ENCODE peak calls at places on chromosome 4, in seven cellular contexts. P is fibroblast of lung, M is MM.1S, N is kidney epithelial cell, J is gastrocnemius medialis, U is GM23338, S is stomach. X is an unnamed sample.

GRCh38 chr4:75251547-75251946 is 262.7 kb downstream of the RCHY1 start:
- DNase-seq in N (no peak), U (no peak), M (peak), J (no peak), P (no peak), S (no peak), X (peak)

GRCh38 chr4:127632420-127633403 is at the start of gene INTU:
- DNase-seq in J (peak), P (peak), U (peak), N (peak), M (peak), S (peak), X (no peak)

GRCh38 chr4:82561745-82562552 is at the start of gene TMEM150C:
- DNase-seq in J (no peak), S (no peak), N (no peak), P (peak), U (peak), M (no peak), X (no peak)

GRCh38 chr4:150255610-150256580 is 177.7 kb downstream of the DCLK2 start:
- DNase-seq in N (no peak), M (no peak), P (no peak), U (no peak), J (no peak), S (no peak), X (no peak)

GRCh38 chr4:46975841-46976551 is 17.4 kb downstream of the GABRA4 start:
- DNase-seq in U (no peak), N (no peak), M (peak), P (no peak), J (no peak), S (no peak), X (peak)

GRCh38 chr4:134691915-134692314 is 490.3 kb upstream of the PABPC4L start:
- DNase-seq in J (no peak), U (no peak), M (no peak), P (peak), N (no peak), S (no peak), X (no peak)

GRCh38 chr4:24856586-24856985 is 56.3 kb downstream of the CCDC149 start:
- DNase-seq in N (no peak), J (no peak), M (peak), S (no peak), U (peak), P (peak), X (peak)

GRCh38 chr4:93396274-93396673 is 432.3 kb upstream of the ATOH1 start:
- DNase-seq in S (no peak), U (no peak), N (peak), J (no peak), M (no peak), P (peak), X (no peak)

GRCh38 chr4:86338989-86339388 is 20.9 kb downstream of the MAPK10 start:
- DNase-seq in U (no peak), J (no peak), N (peak), P (peak), S (no peak), M (no peak), X (no peak)

GRCh38 chr4:114400531-114400930 is 198.1 kb upstream of the UGT8 start:
- DNase-seq in S (no peak), U (no peak), J (no peak), N (peak), P (peak), M (no peak), X (no peak)

GRCh38 chr4:3375688-3376087 is 66.1 kb upstream of the HGFAC start:
- DNase-seq in P (peak), S (no peak), J (peak), N (peak), M (no peak), U (no peak), X (no peak)

GRCh38 chr4:15765306-15765705 is 12.8 kb upstream of the CD38 start:
- DNase-seq in N (no peak), M (no peak), J (no peak), U (no peak), S (no peak), P (no peak), X (no peak)

GRCh38 chr4:19304028-19304427 is 947.7 kb upstream of the SLIT2 start:
- DNase-seq in N (no peak), J (no peak), S (no peak), P (no peak), M (no peak), U (no peak), X (no peak)

GRCh38 chr4:19309365-19309764 is 942.3 kb upstream of the SLIT2 start:
- DNase-seq in P (peak), J (no peak), U (peak), S (no peak), N (no peak), M (peak), X (no peak)
- TF ChIP-seq CTCF in P (peak), J (no peak), U (no peak), S (no peak), N (peak), M (peak), X (no peak)

DNA sequence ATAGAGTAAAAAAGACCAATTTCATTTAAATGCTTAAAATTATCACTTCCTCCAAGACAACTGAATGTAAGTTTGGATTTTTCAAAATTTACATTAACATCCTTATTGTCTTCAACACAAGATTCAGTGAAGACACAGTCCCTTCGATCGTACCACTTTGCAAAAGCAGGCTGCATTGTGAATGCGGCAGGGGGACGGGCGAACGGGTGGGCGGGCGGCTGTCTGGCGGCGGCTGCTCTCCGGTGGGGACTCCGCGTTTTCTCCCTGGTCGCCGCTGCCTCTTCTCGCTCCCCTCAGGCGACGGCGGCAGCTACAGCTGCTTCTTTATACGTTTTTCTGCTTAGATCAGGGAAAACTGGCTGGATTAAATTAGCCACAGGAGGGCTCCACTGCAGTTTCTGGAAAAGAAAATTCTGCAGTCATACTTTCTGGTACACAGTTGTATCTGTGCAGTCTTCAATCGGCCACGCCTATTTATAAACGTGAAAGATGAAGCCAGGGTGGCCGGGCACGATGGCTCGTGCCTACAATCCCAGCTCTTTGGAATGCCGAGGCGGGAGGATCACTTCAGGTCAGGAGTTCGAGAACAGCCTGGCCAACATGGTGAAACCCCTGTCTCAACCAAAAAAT is 33.9 kb upstream of the HPF1 start:
- DNase-seq in U (peak), S (no peak), J (no peak), N (peak), P (peak), M (no peak), X (no peak)
- H3K4me3 ChIP-seq in U (peak), S (peak), J (peak), N (peak), P (peak), M (no peak), X (no peak)

GRCh38 chr4:175891231-175891630 is 79.2 kb upstream of the GPM6A start:
- DNase-seq in M (no peak), J (no peak), U (no peak), P (no peak), S (no peak), N (no peak), X (no peak)

DNA sequence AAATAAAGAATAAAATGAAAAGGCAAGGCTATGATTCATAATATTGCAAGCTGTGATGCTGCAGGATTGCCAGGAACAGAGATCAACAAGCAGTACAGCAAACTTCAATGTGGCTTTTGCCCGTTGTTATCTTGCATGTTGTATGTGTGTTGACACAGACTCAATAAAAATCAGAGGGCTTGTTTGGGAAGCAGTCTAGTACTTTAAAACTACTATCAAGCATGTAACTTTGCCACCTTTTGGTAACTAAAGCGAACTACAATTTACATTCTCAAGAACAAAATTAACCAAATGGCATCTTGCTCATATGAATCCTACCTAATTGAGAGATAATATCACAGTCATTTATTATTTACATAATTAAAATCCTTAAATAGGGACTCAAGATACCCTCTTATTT is 79.8 kb upstream of the GPM6A start:
- DNase-seq in U (peak), P (peak), N (no peak), S (no peak), M (peak), J (no peak), X (no peak)
- TF ChIP-seq CTCF in U (peak), P (peak), N (peak), S (no peak), M (peak), J (no peak), X (peak)

GRCh38 chr4:70863099-70863790 is 23.6 kb upstream of the GRSF1 start:
- DNase-seq in U (no peak), J (no peak), S (no peak), N (no peak), M (no peak), P (no peak), X (peak)

GRCh38 chr4:70873216-70873615 is 29.0 kb upstream of the MOB1B start:
- DNase-seq in P (no peak), U (no peak), M (no peak), J (no peak), S (no peak), N (no peak), X (no peak)

GRCh38 chr4:70874268-70875156 is 27.7 kb upstream of the MOB1B start:
- DNase-seq in N (no peak), P (no peak), S (no peak), J (no peak), M (no peak), U (no peak), X (peak)

GRCh38 chr4:70868778-70869177 is 29.1 kb upstream of the GRSF1 start:
- DNase-seq in J (no peak), P (no peak), M (no peak), S (no peak), N (no peak), U (peak), X (no peak)
- H3K4me3 ChIP-seq in J (no peak), P (no peak), M (no peak), S (no peak), N (no peak), U (no peak), X (no peak)

GRCh38 chr4:126592088-126592487 is 1040.7 kb upstream of the INTU start:
- DNase-seq in M (no peak), J (no peak), P (peak), U (peak), N (no peak), S (no peak), X (no peak)
- TF ChIP-seq CTCF in M (peak), J (no peak), P (peak), U (peak), N (peak), S (no peak), X (no peak)

X was measured in GM12864.